ENCODE peak calls at places on chromosomes 11 and 22, in nine cellular contexts. F, J, N, S, U, B, K, P and O are unnamed samples.

GRCh38 chr11:78796956-78797355 is 222.3 kb upstream of the NARS2 start:
- DNase-seq in U (peak; percentile 89), P (no peak), N (peak; percentile 94), F (no peak), S (no peak), J (no peak), K (no peak), B (no peak), O (no peak)

GRCh38 chr11:32343325-32344008 is 91.9 kb downstream of the WT1 start:
- DNase-seq in K (no peak), B (no peak), P (no peak), S (no peak), F (no peak), U (no peak), N (no peak), J (no peak), O (no peak)

GRCh38 chr11:13183094-13183825 is 94.3 kb upstream of the BMAL1 start:
- DNase-seq in B (no peak), P (no peak), S (no peak), U (peak; percentile 50), K (no peak), F (no peak), J (no peak), N (peak; percentile 28), O (peak; percentile 26)

GRCh38 chr11:46055371-46055770 is 65.9 kb downstream of the PHF21A start:
- DNase-seq in N (peak; percentile 32), P (no peak), K (no peak), F (no peak), B (no peak), J (no peak), U (no peak), S (no peak), O (no peak)

GRCh38 chr11:19606856-19607655 is 105.6 kb upstream of the NAV2 start:
- DNase-seq in J (no peak), P (no peak), K (no peak), S (no peak), F (no peak), U (no peak), N (no peak), B (no peak), O (no peak)

GRCh38 chr11:70415176-70415575 is 16.8 kb downstream of the CTTN start:
- DNase-seq in J (no peak), P (no peak), K (no peak), F (no peak), N (peak; percentile 90), S (no peak), B (peak; percentile 84), U (no peak), O (no peak)

GRCh38 chr11:106627694-106628093 is 390.6 kb downstream of the GUCY1A2 start:
- DNase-seq in N (no peak), P (no peak), S (no peak), J (no peak), K (no peak), F (no peak), U (peak; percentile 52), B (no peak), O (no peak)

GRCh38 chr11:117179048-117179999 is 781 bp downstream of the SIDT2 start:
- DNase-seq in P (peak; percentile 46), N (no peak), J (peak; percentile 43), U (no peak), K (peak; percentile 51), S (peak; percentile 74), B (peak; percentile 64), F (peak; percentile 31), O (peak; percentile 61)

GRCh38 chr22:36586250-36586649 is 57.3 kb upstream of the EIF3D start:
- DNase-seq in U (no peak), N (no peak), K (no peak), S (no peak), P (no peak), B (no peak), F (no peak), J (no peak), O (no peak)

GRCh38 chr22:41289681-41290080 is 3.7 kb upstream of the RANGAP1 start:
- DNase-seq in N (no peak), K (no peak), J (no peak), B (no peak), F (no peak), S (no peak), P (no peak), U (no peak), O (no peak)

GRCh38 chr11:34468209-34468841 is 29.6 kb downstream of the CAT start:
- DNase-seq in K (peak; percentile 33), S (no peak), N (peak; percentile 34), P (peak; percentile 9), F (peak; percentile 10), B (no peak), U (peak; percentile 59), J (no peak), O (peak; percentile 39)

GRCh38 chr11:15603208-15603607 is 488.5 kb downstream of the INSC start:
- DNase-seq in F (no peak), S (no peak), N (no peak), B (peak; percentile 56), K (no peak), U (no peak), P (no peak), J (peak; percentile 42), O (no peak)

GRCh38 chr22:40408718-40409612 is 38.6 kb downstream of the SGSM3 start:
- DNase-seq in F (no peak), B (no peak), P (no peak), K (no peak), U (no peak), N (no peak), J (no peak), S (no peak), O (no peak)

GRCh38 chr11:57515332-57516060 is at the start of gene SLC43A1:
- DNase-seq in S (no peak), P (peak; percentile 38), N (peak; percentile 47), U (peak; percentile 27), B (peak; percentile 79), F (no peak), K (peak; percentile 66), J (peak; percentile 71), O (peak; percentile 66)

GRCh38 chr11:13030857-13031256 is 21.7 kb downstream of the RASSF10 start:
- DNase-seq in S (no peak), F (no peak), K (peak; percentile 95), J (peak; percentile 58), P (no peak), N (no peak), U (peak; percentile 38), B (peak; percentile 58), O (no peak)

GRCh38 chr11:107011977-107012376 is 6.3 kb downstream of the GUCY1A2 start:
- DNase-seq in K (no peak), J (no peak), P (no peak), S (no peak), B (no peak), N (peak; percentile 26), F (no peak), U (no peak), O (no peak)

DNA sequence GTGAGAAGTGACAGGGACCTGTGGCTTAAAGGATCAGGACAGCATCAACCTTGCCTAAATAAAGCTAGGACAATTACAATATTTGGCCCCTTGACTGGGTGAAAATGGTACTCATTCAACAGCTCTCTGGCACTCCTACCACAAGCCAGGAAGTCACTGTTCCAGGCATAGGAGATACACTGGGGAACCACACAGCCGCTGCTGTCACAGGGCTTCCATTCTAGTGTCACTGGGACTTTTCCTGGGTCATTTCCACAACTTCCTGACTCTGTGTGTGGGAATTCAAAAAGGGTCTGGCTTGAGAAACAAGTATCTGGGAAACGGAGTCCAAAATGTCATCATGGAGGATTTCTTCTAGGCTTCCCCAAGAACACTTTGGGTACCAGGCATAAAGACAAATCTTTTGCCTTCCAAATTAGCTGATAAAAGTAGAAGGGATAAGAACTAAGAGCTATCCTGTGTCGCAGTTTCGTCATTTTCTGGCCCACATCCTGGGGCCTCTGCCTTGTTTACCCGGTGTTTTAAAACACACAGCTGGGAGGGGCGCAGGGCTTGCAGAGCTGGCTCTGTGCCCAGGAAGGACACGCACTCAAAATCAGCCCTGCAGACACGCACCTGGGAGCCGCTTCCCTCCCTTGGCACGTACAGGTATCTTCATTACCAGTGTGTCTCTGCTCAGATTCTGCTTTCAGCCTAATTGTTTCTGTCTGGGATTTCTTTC is 38.0 kb downstream of the TMEM45B start:
- DNase-seq in K (peak; percentile 89), P (no peak), F (peak; percentile 91), N (no peak), U (peak; percentile 97), S (no peak), B (no peak), J (no peak), O (no peak)
- TF ChIP-seq CTCF in K (no peak), P (no peak), F (no peak), N (no peak), U (no peak), S (no peak), B (no peak), J (no peak), O (no peak)

GRCh38 chr22:22030493-22031182 is 48.1 kb upstream of the TOP3B start:
- DNase-seq in J (peak; percentile 20), B (peak; percentile 61), K (no peak), S (no peak), P (no peak), N (no peak), F (no peak), U (peak; percentile 14), O (peak; percentile 83)
- TF ChIP-seq CTCF in J (peak; percentile 34), B (no peak), K (no peak), S (peak; percentile 50), P (no peak), N (peak; percentile 52), F (no peak), U (peak; percentile 29), O (peak; percentile 74)

GRCh38 chr11:17848709-17849108 is 114.1 kb downstream of the KCNC1 start:
- DNase-seq in S (no peak), B (no peak), J (no peak), K (no peak), U (no peak), P (no peak), F (no peak), N (no peak), O (no peak)

GRCh38 chr11:17851697-17852096 is 117.1 kb downstream of the KCNC1 start:
- DNase-seq in N (no peak), F (no peak), S (no peak), B (no peak), P (no peak), J (no peak), K (no peak), U (no peak), O (no peak)

GRCh38 chr11:17845431-17845881 is 110.9 kb downstream of the KCNC1 start:
- DNase-seq in F (no peak), P (no peak), N (peak; percentile 6), S (no peak), K (no peak), J (no peak), U (peak; percentile 80), B (no peak), O (no peak)

GRCh38 chr11:17852246-17852645 is 117.7 kb downstream of the KCNC1 start:
- DNase-seq in U (peak; percentile 55), B (no peak), P (no peak), N (no peak), S (no peak), J (no peak), F (no peak), K (no peak), O (no peak)

GRCh38 chr11:17846852-17847453 is 112.4 kb downstream of the KCNC1 start:
- DNase-seq in J (no peak), B (peak; percentile 67), F (no peak), N (peak; percentile 18), S (no peak), P (peak; percentile 5), U (peak; percentile 56), K (no peak), O (no peak)
- TF ChIP-seq CTCF in J (peak; percentile 49), B (peak; percentile 56), F (no peak), N (peak; percentile 45), S (peak; percentile 41), P (no peak), U (peak; percentile 42), K (no peak), O (no peak)

GRCh38 chr22:31917227-31917921 is 27.0 kb upstream of the YWHAH start:
- DNase-seq in U (no peak), S (no peak), F (no peak), P (no peak), J (no peak), B (peak; percentile 39), K (no peak), N (no peak), O (peak; percentile 67)
- TF ChIP-seq CTCF in U (no peak), S (no peak), F (no peak), P (no peak), J (no peak), B (no peak), K (no peak), N (no peak), O (no peak)